ENCODE peak calls at places on chromosomes 16 and 17, in seven cellular contexts. R is spleen, E is SK-N-SH, P is Panc1, S is GM12878, N is stomach, G is transverse colon. H is an unnamed sample.
A peak's percentile ranks its signal among the peaks of the same experiment; 100 is the strongest.

GRCh38 chr16:70432800-70433455 is 6.0 kb downstream of the ST3GAL2 start:
- DNase-seq in R (no peak), E (peak; percentile 38), P (no peak), S (no peak), N (no peak), G (peak; percentile 51), H (no peak)

GRCh38 chr16:79806757-79807156 is 206.2 kb upstream of the MAF start:
- DNase-seq in R (no peak), E (no peak), P (no peak), S (no peak), N (no peak), G (no peak), H (no peak)

GRCh38 chr16:85569615-85570212 is 43.4 kb upstream of the GSE1 start:
- DNase-seq in R (peak; percentile 88), E (peak; percentile 65), P (no peak), S (peak; percentile 74), N (peak; percentile 54), G (peak; percentile 68), H (no peak)

GRCh38 chr16:89922884-89923639 is at the start of gene TUBB3:
- DNase-seq in R (no peak), E (peak; percentile 97), P (no peak), S (no peak), N (peak; percentile 69), G (peak; percentile 58), H (peak; percentile 56)

GRCh38 chr17:64634217-64634616 is 27.9 kb downstream of the SMURF2 start:
- DNase-seq in R (no peak), E (no peak), P (no peak), S (no peak), N (no peak), G (no peak), H (no peak)

GRCh38 chr17:29076722-29077121 is 33.8 kb downstream of the PIPOX start:
- DNase-seq in R (no peak), E (no peak), P (no peak), S (no peak), N (no peak), G (no peak), H (no peak)

GRCh38 chr16:11481987-11482386 is 104.7 kb downstream of the LITAF start:
- DNase-seq in R (no peak), E (no peak), P (no peak), S (no peak), N (no peak), G (no peak), H (no peak)

GRCh38 chr17:35028531-35029262 is 34.8 kb downstream of the RFFL start:
- DNase-seq in R (no peak), E (no peak), P (no peak), S (no peak), N (no peak), G (no peak), H (no peak)

GRCh38 chr16:83806036-83806435 is 1.7 kb upstream of the HSBP1 start:
- DNase-seq in R (no peak), E (no peak), P (no peak), S (no peak), N (no peak), G (no peak), H (no peak)

GRCh38 chr17:21573961-21574610 is 118.2 kb upstream of the KCNJ18 start:
- DNase-seq in R (no peak), E (peak; percentile 81), P (no peak), S (no peak), N (peak; percentile 54), G (peak; percentile 38), H (no peak)

GRCh38 chr16:49757744-49758069 is 98.2 kb downstream of the ZNF423 start:
- DNase-seq in R (no peak), E (no peak), P (no peak), S (no peak), N (no peak), G (no peak), H (no peak)

GRCh38 chr16:939941-940340 is 30.8 kb downstream of the LMF1 start:
- DNase-seq in R (no peak), E (no peak), P (no peak), S (no peak), N (no peak), G (no peak), H (no peak)

GRCh38 chr17:47651704-47652103 is 2.0 kb downstream of the KPNB1 start:
- DNase-seq in R (no peak), E (no peak), P (no peak), S (no peak), N (no peak), G (no peak), H (no peak)

GRCh38 chr16:30054959-30055553 is 10.5 kb upstream of the ALDOA start:
- DNase-seq in R (peak; percentile 81), E (peak; percentile 56), P (no peak), S (no peak), N (peak; percentile 77), G (peak; percentile 54), H (peak; percentile 64)

GRCh38 chr17:35981908-35982330 is 622 bp upstream of the CCL16 start:
- DNase-seq in R (no peak), E (no peak), P (no peak), S (no peak), N (no peak), G (peak; percentile 28), H (no peak)

GRCh38 chr16:53651357-53651756 is 52.3 kb downstream of the RPGRIP1L start:
- DNase-seq in R (no peak), E (no peak), P (no peak), S (no peak), N (no peak), G (no peak), H (no peak)

GRCh38 chr17:4739122-4740024 is at the start of the genes CXCL16 and ZMYND15:
- DNase-seq in R (peak; percentile 95), E (peak; percentile 79), P (no peak), S (no peak), N (peak; percentile 82), G (peak; percentile 83), H (peak; percentile 51)

GRCh38 chr16:83350466-83350865 is 457.3 kb upstream of the HSBP1 start:
- DNase-seq in R (no peak), E (no peak), P (no peak), S (no peak), N (no peak), G (no peak), H (no peak)

GRCh38 chr17:32492648-32493289 is 6.0 kb downstream of the CDK5R1 start:
- DNase-seq in R (no peak), E (no peak), P (no peak), S (no peak), N (no peak), G (no peak), H (no peak)

GRCh38 chr17:2266045-2266864 is 37.3 kb downstream of the SMG6 start:
- DNase-seq in R (peak; percentile 81), E (no peak), P (no peak), S (peak; percentile 97), N (peak; percentile 36), G (peak; percentile 66), H (no peak)

GRCh38 chr16:11792404-11793260 is 4.4 kb downstream of the ZC3H7A start:
- DNase-seq in R (no peak), E (no peak), P (no peak), S (no peak), N (peak; percentile 53), G (peak; percentile 69), H (peak; percentile 49)

GRCh38 chr16:75385507-75386152 is 47.7 kb downstream of the CFDP1 start:
- DNase-seq in R (no peak), E (peak; percentile 49), P (peak; percentile 42), S (peak; percentile 33), N (no peak), G (no peak), H (no peak)

GRCh38 chr16:78478267-78478821 is 378.9 kb downstream of the WWOX start:
- DNase-seq in R (no peak), E (peak; percentile 19), P (no peak), S (no peak), N (no peak), G (no peak), H (no peak)

GRCh38 chr17:42272576-42272975 is 3.6 kb downstream of the STAT5B start:
- DNase-seq in R (no peak), E (no peak), P (no peak), S (no peak), N (no peak), G (no peak), H (no peak)

GRCh38 chr17:42271277-42271922 is 4.8 kb downstream of the STAT5B start:
- DNase-seq in R (no peak), E (no peak), P (no peak), S (no peak), N (no peak), G (no peak), H (no peak)

GRCh38 chr17:42273474-42274272 is 2.5 kb downstream of the STAT5B start:
- DNase-seq in R (no peak), E (no peak), P (no peak), S (no peak), N (no peak), G (no peak), H (no peak)

GRCh38 chr17:42270596-42270995 is 5.6 kb downstream of the STAT5B start:
- DNase-seq in R (no peak), E (no peak), P (no peak), S (no peak), N (no peak), G (no peak), H (no peak)

DNA sequence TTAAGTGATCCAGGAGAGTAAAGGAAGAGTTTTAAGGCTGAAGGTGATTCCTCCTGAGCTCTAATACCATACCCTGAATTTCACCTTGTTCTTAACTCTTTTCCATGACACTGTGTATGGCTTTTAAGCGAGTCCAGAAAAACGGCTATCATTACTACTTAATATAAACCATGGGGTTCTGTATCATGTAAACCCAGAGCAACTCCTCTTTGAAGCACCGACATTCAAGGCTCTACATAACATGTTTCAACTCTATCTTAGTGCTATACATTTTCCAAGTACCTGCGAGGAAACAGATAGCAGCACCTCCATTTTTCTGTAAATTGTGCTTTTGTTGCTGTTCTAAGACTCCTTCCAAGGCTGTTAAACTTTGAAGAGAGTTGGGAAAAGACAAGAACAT is 4.0 kb downstream of the STAT5B start:
- DNase-seq in R (no peak), E (no peak), P (no peak), S (no peak), N (no peak), G (no peak), H (no peak)
- H3K4me3 ChIP-seq in R (no peak overlapping the region), E (no peak overlapping the region), P (peak overlapping the region; percentile 2), S (peak overlapping the region; percentile 7), N (no peak overlapping the region), G (no peak overlapping the region), H (no peak overlapping the region)

GRCh38 chr16:67277294-67277998 is 1.9 kb upstream of the PLEKHG4 start:
- DNase-seq in R (no peak), E (no peak), P (peak; percentile 81), S (no peak), N (no peak), G (peak; percentile 26), H (no peak)
- TF ChIP-seq POLR2AphosphoS5 in R (no peak), E (peak; percentile 82), P (no peak), S (no peak), N (no peak), G (no peak), H (no peak)

GRCh38 chr16:12900599-12901203 is 697 bp upstream of the SHISA9 start:
- DNase-seq in R (no peak), E (peak; percentile 14), P (no peak), S (no peak), N (no peak), G (no peak), H (no peak)
- H3K4me3 ChIP-seq in R (no peak overlapping the region), E (no peak overlapping the region), P (no peak overlapping the region), S (no peak overlapping the region), N (no peak overlapping the region), G (no peak overlapping the region), H (peak overlapping the region; percentile 31)

DNA sequence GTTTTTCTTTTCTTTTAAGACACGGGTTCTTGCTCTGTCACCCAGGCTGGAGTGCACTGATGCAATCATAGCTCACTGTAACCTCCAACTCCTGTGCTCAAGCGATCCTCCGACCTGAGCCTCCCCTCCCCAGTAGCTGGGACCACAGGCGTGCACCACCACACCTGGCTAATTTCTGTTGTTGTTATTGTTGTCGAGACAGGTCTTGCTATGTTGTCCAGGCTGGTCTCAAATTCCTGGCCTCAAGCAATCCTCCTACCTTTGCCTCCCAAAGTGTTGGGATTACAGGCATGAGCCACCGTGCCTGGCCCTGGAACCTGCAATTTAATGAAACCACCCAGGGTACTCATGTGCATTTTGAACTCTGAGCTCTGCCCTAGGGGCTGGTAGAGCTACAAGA is 24.1 kb downstream of the JUP start:
- DNase-seq in R (no peak), E (no peak), P (no peak), S (no peak), N (no peak), G (no peak), H (no peak)
- TF ChIP-seq POLR2AphosphoS5 in R (no peak), E (no peak), P (no peak), S (no peak), N (no peak), G (no peak), H (no peak)

H was measured in prostate gland.